ENCODE peak calls at places on chromosomes 13 and 19, in six cellular contexts. One of them, this sample, is unnamed.

GRCh38 chr19:32404213-32404938 is 1.2 kb upstream of the DPY19L3 start:
- DNase-seq in HS-5: no peak
- DNase-seq in WTC11: no peak
- DNase-seq in activated CD4-positive, alpha-beta T cell treated with anti-CD3 and anti-CD28 coated beads, Interleukin-2, amount 50 U/mL, for 4 hours: no peak
- DNase-seq in non-pigmented ciliary epithelial cell: no peak
- DNase-seq in NCI-H1417: no peak
- DNase-seq in this sample: no peak

GRCh38 chr19:4343845-4344713 is 717 bp downstream of the MPND start:
- DNase-seq in HS-5: no peak
- DNase-seq in WTC11: no peak
- DNase-seq in activated CD4-positive, alpha-beta T cell treated with anti-CD3 and anti-CD28 coated beads, Interleukin-2, amount 50 U/mL, for 4 hours: no peak
- DNase-seq in non-pigmented ciliary epithelial cell: no peak
- DNase-seq in NCI-H1417: no peak
- DNase-seq in this sample: no peak

GRCh38 chr19:1245884-1246816 is 2.2 kb upstream of the MIDN start:
- DNase-seq in HS-5: no peak
- DNase-seq in WTC11: peak; percentile 40
- DNase-seq in activated CD4-positive, alpha-beta T cell treated with anti-CD3 and anti-CD28 coated beads, Interleukin-2, amount 50 U/mL, for 4 hours: no peak
- DNase-seq in non-pigmented ciliary epithelial cell: no peak
- DNase-seq in NCI-H1417: no peak
- DNase-seq in this sample: no peak

GRCh38 chr19:12983561-12984142 is 11.6 kb upstream of the NFIX start:
- DNase-seq in HS-5: peak; percentile 48
- DNase-seq in WTC11: peak; percentile 81
- DNase-seq in activated CD4-positive, alpha-beta T cell treated with anti-CD3 and anti-CD28 coated beads, Interleukin-2, amount 50 U/mL, for 4 hours: peak; percentile 73
- DNase-seq in non-pigmented ciliary epithelial cell: no peak
- DNase-seq in NCI-H1417: peak; percentile 70
- DNase-seq in this sample: peak; percentile 85

GRCh38 chr19:22832031-22832762 is at the start of gene ZNF723:
- DNase-seq in HS-5: no peak
- DNase-seq in WTC11: no peak
- DNase-seq in activated CD4-positive, alpha-beta T cell treated with anti-CD3 and anti-CD28 coated beads, Interleukin-2, amount 50 U/mL, for 4 hours: no peak
- DNase-seq in non-pigmented ciliary epithelial cell: no peak
- DNase-seq in NCI-H1417: no peak
- DNase-seq in this sample: peak; percentile 43

GRCh38 chr19:11887618-11888531 is at the start of gene ZNF69:
- DNase-seq in HS-5: no peak
- DNase-seq in WTC11: peak; percentile 98
- DNase-seq in activated CD4-positive, alpha-beta T cell treated with anti-CD3 and anti-CD28 coated beads, Interleukin-2, amount 50 U/mL, for 4 hours: peak; percentile 29
- DNase-seq in non-pigmented ciliary epithelial cell: peak; percentile 32
- DNase-seq in NCI-H1417: peak; percentile 1
- DNase-seq in this sample: peak; percentile 98

GRCh38 chr19:36169084-36169760 is 17.0 kb upstream of the COX7A1 start:
- DNase-seq in HS-5: no peak
- DNase-seq in WTC11: no peak
- DNase-seq in activated CD4-positive, alpha-beta T cell treated with anti-CD3 and anti-CD28 coated beads, Interleukin-2, amount 50 U/mL, for 4 hours: no peak
- DNase-seq in non-pigmented ciliary epithelial cell: no peak
- DNase-seq in NCI-H1417: no peak
- DNase-seq in this sample: no peak

GRCh38 chr19:13574933-13575332 is 68.7 kb upstream of the CACNA1A start:
- DNase-seq in HS-5: no peak
- DNase-seq in WTC11: peak; percentile 47
- DNase-seq in activated CD4-positive, alpha-beta T cell treated with anti-CD3 and anti-CD28 coated beads, Interleukin-2, amount 50 U/mL, for 4 hours: no peak
- DNase-seq in non-pigmented ciliary epithelial cell: no peak
- DNase-seq in NCI-H1417: no peak
- DNase-seq in this sample: no peak

GRCh38 chr13:37884026-37884425 is 14.5 kb upstream of the TRPC4 start:
- DNase-seq in HS-5: no peak
- DNase-seq in WTC11: no peak
- DNase-seq in activated CD4-positive, alpha-beta T cell treated with anti-CD3 and anti-CD28 coated beads, Interleukin-2, amount 50 U/mL, for 4 hours: no peak
- DNase-seq in non-pigmented ciliary epithelial cell: no peak
- DNase-seq in NCI-H1417: no peak
- DNase-seq in this sample: no peak

GRCh38 chr13:50230365-50230978 is 215.2 kb downstream of the KCNRG start:
- DNase-seq in HS-5: no peak
- DNase-seq in WTC11: no peak
- DNase-seq in activated CD4-positive, alpha-beta T cell treated with anti-CD3 and anti-CD28 coated beads, Interleukin-2, amount 50 U/mL, for 4 hours: no peak
- DNase-seq in non-pigmented ciliary epithelial cell: peak; percentile 27
- DNase-seq in NCI-H1417: no peak
- DNase-seq in this sample: no peak

GRCh38 chr13:50989476-50989875 is 79.9 kb downstream of the RNASEH2B start:
- DNase-seq in HS-5: no peak
- DNase-seq in WTC11: no peak
- DNase-seq in activated CD4-positive, alpha-beta T cell treated with anti-CD3 and anti-CD28 coated beads, Interleukin-2, amount 50 U/mL, for 4 hours: no peak
- DNase-seq in non-pigmented ciliary epithelial cell: no peak
- DNase-seq in NCI-H1417: no peak
- DNase-seq in this sample: no peak

This sample was measured in islet precursor cell.